ENCODE peak calls at places on chromosomes 7 and 10, in nine cellular contexts. One of them, this sample, is unnamed.

GRCh38 chr10:5858811-5859210 is 30.9 kb downstream of the ANKRD16 start:
- DNase-seq in GM12891: no peak
- DNase-seq in A549: no peak
- DNase-seq in Peyer's patch: no peak
- DNase-seq in IMR-90: no peak
- DNase-seq in NB4: no peak
- DNase-seq in heart left ventricle: no peak
- DNase-seq in uterus: no peak
- DNase-seq in ovary: no peak
- DNase-seq in this sample: no peak

GRCh38 chr10:125260260-125260659 is 99.9 kb upstream of the CTBP2 start:
- DNase-seq in uterus: no peak
- DNase-seq in GM12891: no peak
- DNase-seq in A549: no peak
- DNase-seq in heart left ventricle: no peak
- DNase-seq in ovary: no peak
- DNase-seq in IMR-90: no peak
- DNase-seq in NB4: no peak
- DNase-seq in Peyer's patch: no peak
- DNase-seq in this sample: no peak

GRCh38 chr7:19701471-19701870 is 7.4 kb downstream of the POLR1F start:
- DNase-seq in NB4: no peak
- DNase-seq in GM12891: no peak
- DNase-seq in IMR-90: no peak
- DNase-seq in A549: no peak
- DNase-seq in ovary: no peak
- DNase-seq in Peyer's patch: no peak
- DNase-seq in uterus: no peak
- DNase-seq in heart left ventricle: no peak
- DNase-seq in this sample: no peak

GRCh38 chr7:43298617-43299016 is 186.2 kb downstream of the HECW1 start:
- DNase-seq in A549: no peak
- DNase-seq in IMR-90: no peak
- DNase-seq in NB4: no peak
- DNase-seq in uterus: no peak
- DNase-seq in ovary: no peak
- DNase-seq in Peyer's patch: no peak
- DNase-seq in GM12891: no peak
- DNase-seq in heart left ventricle: no peak
- DNase-seq in this sample: no peak

GRCh38 chr7:51067757-51068156 is 248.9 kb downstream of the COBL start:
- DNase-seq in GM12891: no peak
- DNase-seq in IMR-90: peak; percentile 74
- DNase-seq in uterus: peak; percentile 41
- DNase-seq in ovary: peak; percentile 42
- DNase-seq in heart left ventricle: peak; percentile 56
- DNase-seq in NB4: peak; percentile 70
- DNase-seq in Peyer's patch: no peak
- DNase-seq in A549: peak; percentile 67
- DNase-seq in this sample: peak; percentile 50

GRCh38 chr10:127123626-127124025 is 72.8 kb downstream of the INSYN2A start:
- DNase-seq in Peyer's patch: no peak
- DNase-seq in IMR-90: no peak
- DNase-seq in NB4: no peak
- DNase-seq in A549: no peak
- DNase-seq in ovary: no peak
- DNase-seq in heart left ventricle: no peak
- DNase-seq in uterus: no peak
- DNase-seq in GM12891: no peak
- DNase-seq in this sample: no peak

GRCh38 chr7:119065966-119066365 is 841.5 kb downstream of the ANKRD7 start:
- DNase-seq in uterus: no peak
- DNase-seq in A549: no peak
- DNase-seq in ovary: no peak
- DNase-seq in GM12891: no peak
- DNase-seq in IMR-90: no peak
- DNase-seq in heart left ventricle: no peak
- DNase-seq in Peyer's patch: no peak
- DNase-seq in NB4: no peak
- DNase-seq in this sample: no peak

GRCh38 chr7:44307301-44307900 is 18.0 kb downstream of the CAMK2B start:
- DNase-seq in IMR-90: peak; percentile 19
- DNase-seq in NB4: peak; percentile 66
- DNase-seq in GM12891: no peak
- DNase-seq in Peyer's patch: peak; percentile 34
- DNase-seq in ovary: no peak
- DNase-seq in uterus: no peak
- DNase-seq in heart left ventricle: no peak
- DNase-seq in A549: peak; percentile 44
- DNase-seq in this sample: peak; percentile 93

GRCh38 chr7:70660819-70661191 is 471.1 kb upstream of the GALNT17 start:
- DNase-seq in uterus: no peak
- DNase-seq in NB4: no peak
- DNase-seq in heart left ventricle: no peak
- DNase-seq in ovary: no peak
- DNase-seq in A549: no peak
- DNase-seq in GM12891: no peak
- DNase-seq in Peyer's patch: no peak
- DNase-seq in IMR-90: no peak
- DNase-seq in this sample: no peak

GRCh38 chr7:23470290-23471089 is at the start of gene IGF2BP3:
- DNase-seq in NB4: peak; percentile 99
- DNase-seq in GM12891: no peak
- DNase-seq in heart left ventricle: no peak
- DNase-seq in uterus: no peak
- DNase-seq in Peyer's patch: peak; percentile 51
- DNase-seq in A549: peak; percentile 76
- DNase-seq in IMR-90: peak; percentile 96
- DNase-seq in ovary: no peak
- DNase-seq in this sample: peak; percentile 89

GRCh38 chr7:25951414-25952276 is 200.4 kb upstream of the NFE2L3 start:
- DNase-seq in NB4: peak; percentile 12
- DNase-seq in A549: peak; percentile 26
- DNase-seq in Peyer's patch: peak; percentile 56
- DNase-seq in GM12891: no peak
- DNase-seq in ovary: peak; percentile 34
- DNase-seq in IMR-90: no peak
- DNase-seq in uterus: no peak
- DNase-seq in heart left ventricle: no peak
- DNase-seq in this sample: no peak
- TF ChIP-seq POLR2A in NB4: peak; percentile 17
- TF ChIP-seq POLR2A in A549: no peak
- TF ChIP-seq POLR2A in Peyer's patch: peak; percentile 79
- TF ChIP-seq POLR2A in GM12891: no peak
- TF ChIP-seq POLR2A in ovary: no peak
- TF ChIP-seq POLR2A in IMR-90: no peak
- TF ChIP-seq POLR2A in uterus: no peak
- TF ChIP-seq POLR2A in heart left ventricle: no peak
- TF ChIP-seq POLR2A in this sample: no peak

GRCh38 chr10:97887399-97887798 is 37.8 kb downstream of the GOLGA7B start:
- DNase-seq in uterus: no peak
- DNase-seq in Peyer's patch: peak; percentile 11
- DNase-seq in ovary: no peak
- DNase-seq in NB4: peak; percentile 29
- DNase-seq in IMR-90: no peak
- DNase-seq in A549: no peak
- DNase-seq in heart left ventricle: no peak
- DNase-seq in GM12891: no peak
- DNase-seq in this sample: no peak
- TF ChIP-seq POLR2A in uterus: no peak
- TF ChIP-seq POLR2A in Peyer's patch: no peak
- TF ChIP-seq POLR2A in ovary: no peak
- TF ChIP-seq POLR2A in NB4: no peak
- TF ChIP-seq POLR2A in IMR-90: no peak
- TF ChIP-seq POLR2A in A549: no peak
- TF ChIP-seq POLR2A in heart left ventricle: no peak
- TF ChIP-seq POLR2A in GM12891: no peak
- TF ChIP-seq POLR2A in this sample: no peak

DNA sequence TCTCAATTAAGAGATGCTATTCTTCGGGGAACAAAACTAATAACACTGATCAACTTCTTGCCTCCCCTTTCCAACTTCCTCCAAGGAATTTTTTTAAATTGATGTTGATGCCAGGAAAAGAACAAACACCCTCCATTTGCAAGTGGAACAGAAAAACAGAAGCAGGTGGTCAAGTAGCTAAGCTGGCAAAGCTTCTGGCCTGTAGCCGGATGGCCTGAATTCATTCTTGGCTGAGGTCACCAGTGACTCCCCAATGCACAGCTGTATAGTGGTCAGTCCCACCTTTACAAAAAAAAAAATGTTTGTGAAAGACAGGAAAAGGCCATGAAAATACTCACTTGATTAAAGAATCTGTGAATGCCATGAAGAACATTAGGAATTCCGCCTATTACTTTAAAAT is 39.1 kb downstream of the DOCK4 start:
- DNase-seq in heart left ventricle: no peak
- DNase-seq in uterus: no peak
- DNase-seq in A549: no peak
- DNase-seq in IMR-90: no peak
- DNase-seq in NB4: no peak
- DNase-seq in GM12891: no peak
- DNase-seq in Peyer's patch: no peak
- DNase-seq in ovary: no peak
- DNase-seq in this sample: no peak
- TF ChIP-seq POLR2A in heart left ventricle: no peak
- TF ChIP-seq POLR2A in uterus: no peak
- TF ChIP-seq POLR2A in A549: no peak
- TF ChIP-seq POLR2A in IMR-90: no peak
- TF ChIP-seq POLR2A in NB4: no peak
- TF ChIP-seq POLR2A in GM12891: no peak
- TF ChIP-seq POLR2A in Peyer's patch: no peak
- TF ChIP-seq POLR2A in ovary: no peak
- TF ChIP-seq POLR2A in this sample: no peak

DNA sequence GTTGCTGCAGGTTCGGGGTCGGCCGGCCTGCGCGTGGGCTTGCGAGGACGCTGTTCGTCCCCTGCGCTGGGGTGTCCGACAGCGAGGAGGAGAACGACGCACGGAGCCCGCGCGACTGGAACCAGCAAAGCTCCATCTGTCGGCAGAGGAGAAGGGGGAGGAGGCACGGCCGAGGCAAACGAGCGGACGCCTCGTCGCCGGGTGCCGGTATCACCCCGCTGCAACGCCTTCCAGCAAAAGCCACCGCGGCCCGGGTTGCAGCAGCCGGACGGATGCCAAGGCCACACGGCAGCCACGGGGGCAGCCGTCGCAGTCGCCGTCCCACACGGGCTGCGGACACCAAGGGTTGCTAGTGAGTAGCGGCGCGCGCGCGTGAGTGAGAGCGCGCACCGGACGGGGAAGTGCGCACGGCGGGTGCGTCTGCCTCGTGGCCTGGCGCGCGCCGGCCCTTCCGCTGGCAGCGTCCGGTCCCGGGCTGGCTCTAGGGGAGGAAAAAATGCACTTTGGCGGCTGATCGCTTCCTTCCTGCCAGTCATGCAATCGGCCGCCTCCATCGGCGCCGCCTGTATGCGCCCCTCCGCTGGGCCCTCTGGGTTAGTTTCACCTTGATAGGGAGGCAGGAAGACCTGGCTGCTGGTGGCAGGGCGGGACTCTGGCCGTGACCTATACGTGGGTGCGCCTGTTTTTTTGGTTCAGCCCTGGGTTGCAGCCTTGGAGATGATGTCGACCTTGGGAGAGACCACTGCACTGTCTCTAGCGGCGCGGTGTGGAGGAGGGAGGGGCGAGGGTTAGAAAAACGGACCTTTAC is 446 bp downstream of the STAMBPL1 start:
- DNase-seq in GM12891: peak; percentile 37
- DNase-seq in A549: peak; percentile 69
- DNase-seq in NB4: peak; percentile 92
- DNase-seq in Peyer's patch: peak; percentile 90
- DNase-seq in IMR-90: peak; percentile 80
- DNase-seq in ovary: peak; percentile 82
- DNase-seq in heart left ventricle: peak; percentile 87
- DNase-seq in uterus: peak; percentile 70
- DNase-seq in this sample: peak; percentile 52
- TF ChIP-seq POLR2A in GM12891: no peak
- TF ChIP-seq POLR2A in A549: peak; percentile 53
- TF ChIP-seq POLR2A in NB4: peak; percentile 74
- TF ChIP-seq POLR2A in Peyer's patch: peak; percentile 75
- TF ChIP-seq POLR2A in IMR-90: peak; percentile 54
- TF ChIP-seq POLR2A in ovary: peak; percentile 55
- TF ChIP-seq POLR2A in heart left ventricle: no peak
- TF ChIP-seq POLR2A in uterus: peak; percentile 38
- TF ChIP-seq POLR2A in this sample: no peak

GRCh38 chr10:75395955-75396860 is 5.4 kb downstream of the ZNF503 start:
- DNase-seq in Peyer's patch: peak; percentile 58
- DNase-seq in ovary: peak; percentile 58
- DNase-seq in NB4: no peak
- DNase-seq in IMR-90: no peak
- DNase-seq in A549: no peak
- DNase-seq in GM12891: no peak
- DNase-seq in heart left ventricle: peak; percentile 14
- DNase-seq in uterus: peak; percentile 49
- DNase-seq in this sample: no peak
- TF ChIP-seq POLR2A in Peyer's patch: no peak
- TF ChIP-seq POLR2A in ovary: no peak
- TF ChIP-seq POLR2A in NB4: no peak
- TF ChIP-seq POLR2A in IMR-90: no peak
- TF ChIP-seq POLR2A in A549: no peak
- TF ChIP-seq POLR2A in GM12891: no peak
- TF ChIP-seq POLR2A in heart left ventricle: no peak
- TF ChIP-seq POLR2A in uterus: no peak
- TF ChIP-seq POLR2A in this sample: no peak

DNA sequence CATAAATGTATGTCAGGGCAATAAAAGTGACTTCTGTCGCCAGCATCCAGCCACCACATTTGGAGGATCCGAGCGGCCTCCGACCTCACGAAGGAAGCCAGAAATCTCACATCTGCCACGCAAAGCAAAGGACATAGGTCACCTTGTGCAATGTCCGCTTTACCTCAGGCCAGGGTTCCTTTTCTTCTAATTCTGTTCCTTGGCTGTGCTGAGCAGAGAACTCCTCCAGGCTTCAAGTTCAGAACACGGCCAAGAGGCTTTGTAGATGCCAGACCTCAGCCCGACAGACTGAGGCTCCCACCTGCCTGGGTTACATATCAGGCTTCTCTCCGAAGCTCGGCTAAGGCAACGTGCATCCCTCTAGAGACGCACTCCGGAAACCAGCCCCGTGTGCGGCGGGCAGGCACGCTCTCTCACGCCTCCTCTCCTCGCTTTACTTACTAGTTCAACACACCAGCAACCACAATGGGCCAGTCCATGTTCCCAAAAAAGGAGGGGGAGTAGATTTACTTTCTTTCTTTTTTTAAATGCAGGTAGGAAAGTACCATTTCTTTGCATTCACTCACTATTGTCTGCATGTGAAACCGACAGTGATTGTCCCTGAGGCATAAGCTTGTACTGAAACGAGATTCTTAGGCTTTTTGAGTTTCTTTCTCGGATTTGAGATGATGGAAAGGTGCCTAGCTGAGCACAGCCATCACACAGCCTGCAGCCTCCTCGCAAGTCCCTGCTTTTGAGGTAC is 122.4 kb upstream of the AFAP1L2 start:
- DNase-seq in Peyer's patch: peak; percentile 86
- DNase-seq in IMR-90: peak; percentile 65
- DNase-seq in uterus: peak; percentile 83
- DNase-seq in heart left ventricle: peak; percentile 67
- DNase-seq in A549: peak; percentile 96
- DNase-seq in ovary: peak; percentile 87
- DNase-seq in NB4: peak; percentile 95
- DNase-seq in GM12891: peak; percentile 63
- DNase-seq in this sample: peak; percentile 38
- TF ChIP-seq POLR2A in Peyer's patch: peak; percentile 85
- TF ChIP-seq POLR2A in IMR-90: no peak
- TF ChIP-seq POLR2A in uterus: no peak
- TF ChIP-seq POLR2A in heart left ventricle: no peak
- TF ChIP-seq POLR2A in A549: peak; percentile 80
- TF ChIP-seq POLR2A in ovary: peak; percentile 95
- TF ChIP-seq POLR2A in NB4: peak; percentile 76
- TF ChIP-seq POLR2A in GM12891: peak; percentile 83
- TF ChIP-seq POLR2A in this sample: no peak

GRCh38 chr7:21480693-21481403 is 53.0 kb downstream of the SP4 start:
- DNase-seq in NB4: no peak
- DNase-seq in uterus: no peak
- DNase-seq in Peyer's patch: no peak
- DNase-seq in ovary: no peak
- DNase-seq in IMR-90: no peak
- DNase-seq in A549: no peak
- DNase-seq in heart left ventricle: no peak
- DNase-seq in GM12891: no peak
- DNase-seq in this sample: no peak
- TF ChIP-seq POLR2A in NB4: no peak
- TF ChIP-seq POLR2A in uterus: no peak
- TF ChIP-seq POLR2A in Peyer's patch: no peak
- TF ChIP-seq POLR2A in ovary: no peak
- TF ChIP-seq POLR2A in IMR-90: no peak
- TF ChIP-seq POLR2A in A549: no peak
- TF ChIP-seq POLR2A in heart left ventricle: no peak
- TF ChIP-seq POLR2A in GM12891: no peak
- TF ChIP-seq POLR2A in this sample: no peak

This sample was measured in H54.